ENCODE peak calls at places on chromosomes 5 and 9, in ten cellular contexts. One of them, this sample, is unnamed.

GRCh38 chr5:173963867-173964429 is 25.0 kb upstream of the C5orf47 start:
- DNase-seq in uterus: no peak
- DNase-seq in cardiac muscle cell: no peak
- DNase-seq in spleen: no peak
- DNase-seq in left lung: no peak
- DNase-seq in left ventricle myocardium inferior: no peak
- DNase-seq in Peyer's patch: no peak
- DNase-seq in PC-3: peak; percentile 44
- DNase-seq in PC-9: peak; percentile 64
- DNase-seq in A549: peak; percentile 75
- DNase-seq in this sample: no peak

GRCh38 chr5:177111720-177112394 is 21.7 kb upstream of the NSD1 start:
- DNase-seq in cardiac muscle cell: peak; percentile 57
- DNase-seq in uterus: peak; percentile 63
- DNase-seq in PC-3: peak; percentile 65
- DNase-seq in PC-9: peak; percentile 67
- DNase-seq in left lung: peak; percentile 44
- DNase-seq in Peyer's patch: peak; percentile 81
- DNase-seq in spleen: peak; percentile 85
- DNase-seq in left ventricle myocardium inferior: peak; percentile 46
- DNase-seq in A549: peak; percentile 51
- DNase-seq in this sample: peak; percentile 77

GRCh38 chr9:138049085-138049778 is 171.7 kb downstream of the CACNA1B start:
- DNase-seq in cardiac muscle cell: no peak
- DNase-seq in PC-9: no peak
- DNase-seq in PC-3: no peak
- DNase-seq in Peyer's patch: peak; percentile 23
- DNase-seq in uterus: no peak
- DNase-seq in A549: no peak
- DNase-seq in spleen: peak; percentile 47
- DNase-seq in left ventricle myocardium inferior: no peak
- DNase-seq in left lung: no peak
- DNase-seq in this sample: peak; percentile 12

GRCh38 chr5:181207214-181207959 is 2.4 kb upstream of the TRIM7 start:
- DNase-seq in PC-3: peak; percentile 96
- DNase-seq in left ventricle myocardium inferior: peak; percentile 85
- DNase-seq in PC-9: peak; percentile 86
- DNase-seq in spleen: peak; percentile 85
- DNase-seq in left lung: peak; percentile 83
- DNase-seq in Peyer's patch: peak; percentile 88
- DNase-seq in A549: peak; percentile 96
- DNase-seq in uterus: peak; percentile 84
- DNase-seq in cardiac muscle cell: peak; percentile 93
- DNase-seq in this sample: peak; percentile 79

GRCh38 chr9:36858805-36859375 is 175.2 kb downstream of the PAX5 start:
- DNase-seq in PC-3: no peak
- DNase-seq in left ventricle myocardium inferior: no peak
- DNase-seq in cardiac muscle cell: no peak
- DNase-seq in PC-9: peak; percentile 10
- DNase-seq in uterus: no peak
- DNase-seq in A549: no peak
- DNase-seq in Peyer's patch: no peak
- DNase-seq in left lung: no peak
- DNase-seq in spleen: no peak
- DNase-seq in this sample: no peak

GRCh38 chr5:67879619-67880357 is 335.8 kb upstream of the PIK3R1 start:
- DNase-seq in uterus: no peak
- DNase-seq in left ventricle myocardium inferior: no peak
- DNase-seq in spleen: no peak
- DNase-seq in PC-9: no peak
- DNase-seq in PC-3: no peak
- DNase-seq in Peyer's patch: no peak
- DNase-seq in A549: no peak
- DNase-seq in left lung: no peak
- DNase-seq in cardiac muscle cell: peak; percentile 70
- DNase-seq in this sample: no peak

GRCh38 chr9:83011611-83012010 is 51.3 kb downstream of the RASEF start:
- DNase-seq in left lung: no peak
- DNase-seq in PC-9: no peak
- DNase-seq in cardiac muscle cell: no peak
- DNase-seq in Peyer's patch: no peak
- DNase-seq in left ventricle myocardium inferior: no peak
- DNase-seq in A549: no peak
- DNase-seq in spleen: no peak
- DNase-seq in uterus: no peak
- DNase-seq in PC-3: no peak
- DNase-seq in this sample: no peak

GRCh38 chr5:133735346-133735745 is 123.0 kb upstream of the FSTL4 start:
- DNase-seq in PC-9: peak; percentile 20
- DNase-seq in left ventricle myocardium inferior: no peak
- DNase-seq in cardiac muscle cell: peak; percentile 22
- DNase-seq in PC-3: peak; percentile 83
- DNase-seq in A549: peak; percentile 36
- DNase-seq in spleen: no peak
- DNase-seq in uterus: no peak
- DNase-seq in left lung: no peak
- DNase-seq in Peyer's patch: no peak
- DNase-seq in this sample: no peak

GRCh38 chr9:35688558-35689350 is 971 bp downstream of the TPM2 start:
- DNase-seq in spleen: no peak
- DNase-seq in PC-9: no peak
- DNase-seq in uterus: no peak
- DNase-seq in left lung: no peak
- DNase-seq in A549: peak; percentile 25
- DNase-seq in left ventricle myocardium inferior: no peak
- DNase-seq in Peyer's patch: no peak
- DNase-seq in cardiac muscle cell: peak; percentile 69
- DNase-seq in PC-3: peak; percentile 86
- DNase-seq in this sample: no peak

GRCh38 chr9:108104991-108105390 is 615.4 kb upstream of the KLF4 start:
- DNase-seq in PC-3: no peak
- DNase-seq in left ventricle myocardium inferior: no peak
- DNase-seq in PC-9: no peak
- DNase-seq in left lung: no peak
- DNase-seq in A549: no peak
- DNase-seq in Peyer's patch: no peak
- DNase-seq in cardiac muscle cell: no peak
- DNase-seq in spleen: no peak
- DNase-seq in uterus: no peak
- DNase-seq in this sample: no peak

GRCh38 chr9:113597390-113598241 is 134.1 kb downstream of the RGS3 start:
- DNase-seq in cardiac muscle cell: no peak
- DNase-seq in spleen: peak; percentile 70
- DNase-seq in left lung: peak; percentile 29
- DNase-seq in PC-3: no peak
- DNase-seq in left ventricle myocardium inferior: no peak
- DNase-seq in Peyer's patch: no peak
- DNase-seq in PC-9: no peak
- DNase-seq in A549: no peak
- DNase-seq in uterus: no peak
- DNase-seq in this sample: no peak
- H3K4me1 ChIP-seq in cardiac muscle cell: peaks cover 31% of the 10 kb centered on the region
- H3K4me1 ChIP-seq in spleen: peaks cover 89% of the 10 kb centered on the region
- H3K4me1 ChIP-seq in left lung: peaks cover 58% of the 10 kb centered on the region
- H3K4me1 ChIP-seq in PC-3: no peaks in the 10 kb centered on the region
- H3K4me1 ChIP-seq in left ventricle myocardium inferior: peaks cover 97% of the 10 kb centered on the region
- H3K4me1 ChIP-seq in Peyer's patch: no peaks in the 10 kb centered on the region
- H3K4me1 ChIP-seq in PC-9: peaks cover 6% of the 10 kb centered on the region
- H3K4me1 ChIP-seq in A549: peaks cover 21% of the 10 kb centered on the region
- H3K4me1 ChIP-seq in uterus: peaks cover 13% of the 10 kb centered on the region
- H3K4me1 ChIP-seq in this sample: peaks cover 38% of the 10 kb centered on the region

DNA sequence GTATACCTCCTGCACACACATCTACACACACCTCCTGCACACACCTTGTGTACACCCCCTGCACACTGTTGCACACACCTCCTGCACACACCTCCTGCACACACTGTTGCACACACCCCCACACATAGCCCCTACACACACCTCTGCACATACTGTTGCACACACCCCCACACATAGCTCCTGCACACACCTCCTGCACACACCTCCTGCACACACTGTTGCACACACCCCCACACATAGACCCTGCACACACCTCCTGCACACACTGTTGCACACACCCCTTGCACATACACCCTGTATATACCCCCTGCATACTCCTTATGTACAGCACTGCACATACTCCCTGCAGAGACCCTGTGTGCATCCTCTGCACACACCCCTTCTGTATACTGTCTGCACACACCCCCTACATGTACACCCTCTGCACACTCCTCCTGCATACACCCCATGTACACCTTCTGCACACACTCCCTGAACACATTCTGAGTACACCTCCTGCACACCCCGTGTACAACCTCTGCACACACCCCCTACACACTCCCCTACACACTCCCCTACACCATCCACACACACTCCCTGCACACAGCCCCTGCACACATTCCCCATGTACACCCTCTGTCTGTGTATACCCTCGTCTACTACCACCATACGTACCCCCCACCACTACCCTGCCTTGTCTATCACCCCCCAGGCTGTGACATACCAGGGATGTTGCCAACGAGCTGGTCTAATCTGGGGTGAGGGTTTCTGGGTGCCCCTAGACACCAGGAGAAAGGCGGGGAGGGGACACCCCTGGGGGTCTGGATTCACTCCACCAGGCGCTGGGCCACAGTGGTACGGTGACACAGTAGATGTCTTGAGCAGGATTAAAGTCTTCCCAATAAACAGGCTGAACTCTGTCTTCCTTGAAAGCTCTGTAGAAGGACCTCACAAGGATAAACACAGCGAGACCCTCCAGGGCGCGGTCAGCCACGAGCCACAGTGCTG is 1.1 kb upstream of the CEP72 start:
- DNase-seq in PC-9: no peak
- DNase-seq in A549: no peak
- DNase-seq in left lung: no peak
- DNase-seq in uterus: no peak
- DNase-seq in cardiac muscle cell: no peak
- DNase-seq in Peyer's patch: peak; percentile 31
- DNase-seq in spleen: peak; percentile 40
- DNase-seq in PC-3: no peak
- DNase-seq in left ventricle myocardium inferior: no peak
- DNase-seq in this sample: no peak
- H3K27ac ChIP-seq in PC-9: no peak overlapping the region
- H3K27ac ChIP-seq in A549: no peak overlapping the region
- H3K27ac ChIP-seq in left lung: no peak overlapping the region
- H3K27ac ChIP-seq in uterus: no peak overlapping the region
- H3K27ac ChIP-seq in cardiac muscle cell: no peak overlapping the region
- H3K27ac ChIP-seq in Peyer's patch: peak overlapping the region; percentile 68
- H3K27ac ChIP-seq in spleen: no peak overlapping the region
- H3K27ac ChIP-seq in PC-3: no peak overlapping the region
- H3K27ac ChIP-seq in left ventricle myocardium inferior: no peak overlapping the region
- H3K27ac ChIP-seq in this sample: no peak overlapping the region

DNA sequence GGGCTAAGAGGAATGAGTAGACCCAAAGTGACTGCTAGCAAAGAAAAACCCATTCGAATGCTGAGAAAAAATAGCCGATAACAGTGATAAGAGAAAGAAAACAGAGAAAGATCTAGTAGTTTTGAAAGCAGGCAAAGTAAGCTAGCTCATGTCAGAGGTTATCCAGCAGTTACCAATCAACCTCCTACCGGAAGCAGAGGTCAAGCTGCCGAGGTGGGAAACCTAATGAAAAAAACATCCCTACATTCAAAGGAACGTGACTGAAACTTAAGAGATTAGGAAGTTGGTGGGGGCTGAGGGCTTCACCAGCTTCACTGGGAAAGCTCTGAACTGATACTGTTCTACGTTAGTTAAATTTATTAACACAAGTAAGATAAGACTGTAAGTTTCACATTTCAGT is 32.6 kb downstream of the SSBP2 start:
- DNase-seq in Peyer's patch: no peak
- DNase-seq in PC-3: no peak
- DNase-seq in left lung: no peak
- DNase-seq in PC-9: no peak
- DNase-seq in left ventricle myocardium inferior: no peak
- DNase-seq in uterus: no peak
- DNase-seq in cardiac muscle cell: peak; percentile 9
- DNase-seq in spleen: no peak
- DNase-seq in A549: no peak
- DNase-seq in this sample: no peak
- H3K4me1 ChIP-seq in Peyer's patch: no peaks in the 10 kb centered on the region
- H3K4me1 ChIP-seq in PC-3: no peaks in the 10 kb centered on the region
- H3K4me1 ChIP-seq in left lung: no peaks in the 10 kb centered on the region
- H3K4me1 ChIP-seq in PC-9: no peaks in the 10 kb centered on the region
- H3K4me1 ChIP-seq in left ventricle myocardium inferior: peaks cover 65% of the 10 kb centered on the region
- H3K4me1 ChIP-seq in uterus: peaks cover 5% of the 10 kb centered on the region
- H3K4me1 ChIP-seq in cardiac muscle cell: peaks cover 39% of the 10 kb centered on the region
- H3K4me1 ChIP-seq in spleen: peaks cover 65% of the 10 kb centered on the region
- H3K4me1 ChIP-seq in A549: no peaks in the 10 kb centered on the region
- H3K4me1 ChIP-seq in this sample: peaks cover 12% of the 10 kb centered on the region

GRCh38 chr5:149152317-149152746 is 11.0 kb downstream of the ABLIM3 start:
- DNase-seq in left ventricle myocardium inferior: no peak
- DNase-seq in uterus: no peak
- DNase-seq in Peyer's patch: no peak
- DNase-seq in PC-3: peak; percentile 62
- DNase-seq in A549: peak; percentile 62
- DNase-seq in PC-9: no peak
- DNase-seq in cardiac muscle cell: peak; percentile 40
- DNase-seq in spleen: no peak
- DNase-seq in left lung: no peak
- DNase-seq in this sample: no peak

GRCh38 chr5:149153751-149154610 is 12.7 kb downstream of the ABLIM3 start:
- DNase-seq in A549: peak; percentile 35
- DNase-seq in PC-3: no peak
- DNase-seq in spleen: no peak
- DNase-seq in Peyer's patch: no peak
- DNase-seq in left ventricle myocardium inferior: peak; percentile 53
- DNase-seq in left lung: peak; percentile 56
- DNase-seq in cardiac muscle cell: peak; percentile 38
- DNase-seq in PC-9: peak; percentile 46
- DNase-seq in uterus: no peak
- DNase-seq in this sample: no peak

GRCh38 chr5:149154629-149155028 is 13.3 kb downstream of the ABLIM3 start:
- DNase-seq in spleen: no peak
- DNase-seq in PC-9: no peak
- DNase-seq in cardiac muscle cell: no peak
- DNase-seq in PC-3: no peak
- DNase-seq in A549: no peak
- DNase-seq in left ventricle myocardium inferior: no peak
- DNase-seq in uterus: no peak
- DNase-seq in left lung: no peak
- DNase-seq in Peyer's patch: no peak
- DNase-seq in this sample: no peak

GRCh38 chr5:149151717-149152116 is 10.4 kb downstream of the ABLIM3 start:
- DNase-seq in spleen: no peak
- DNase-seq in A549: peak; percentile 29
- DNase-seq in cardiac muscle cell: peak; percentile 27
- DNase-seq in left ventricle myocardium inferior: no peak
- DNase-seq in Peyer's patch: no peak
- DNase-seq in left lung: no peak
- DNase-seq in PC-3: peak; percentile 77
- DNase-seq in uterus: no peak
- DNase-seq in PC-9: no peak
- DNase-seq in this sample: no peak

DNA sequence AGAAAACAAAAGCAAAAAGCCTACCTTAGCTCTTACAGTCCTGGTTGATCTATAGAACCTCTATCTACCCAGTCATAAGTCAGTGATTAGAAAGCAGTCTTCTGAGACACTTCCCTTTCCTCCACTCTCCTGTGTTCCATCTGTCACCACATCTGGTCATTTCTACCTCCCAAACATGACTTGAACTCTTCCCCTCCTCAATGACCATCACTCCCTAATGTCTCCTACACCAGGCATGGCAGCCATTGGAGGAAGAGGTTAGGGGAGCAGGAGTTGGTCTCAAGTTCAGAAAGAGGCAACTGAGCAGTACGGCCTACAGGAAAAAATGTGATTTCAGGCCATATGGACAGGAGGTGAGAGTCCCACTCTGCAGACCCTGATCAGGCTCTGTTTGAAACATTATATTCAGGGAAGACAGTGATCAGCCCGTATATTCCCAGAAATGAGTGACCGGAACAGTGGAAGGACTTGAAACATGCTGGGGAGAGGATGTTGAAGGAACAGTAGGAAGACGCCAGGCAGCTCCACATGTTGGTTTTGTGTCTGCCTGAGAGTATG is 12.0 kb downstream of the ABLIM3 start:
- DNase-seq in spleen: no peak
- DNase-seq in cardiac muscle cell: no peak
- DNase-seq in left lung: no peak
- DNase-seq in left ventricle myocardium inferior: no peak
- DNase-seq in A549: no peak
- DNase-seq in uterus: no peak
- DNase-seq in PC-9: no peak
- DNase-seq in Peyer's patch: no peak
- DNase-seq in PC-3: no peak
- DNase-seq in this sample: no peak
- H3K27ac ChIP-seq in spleen: no peak overlapping the region
- H3K27ac ChIP-seq in cardiac muscle cell: peak overlapping the region; percentile 91
- H3K27ac ChIP-seq in left lung: peak overlapping the region; percentile 48
- H3K27ac ChIP-seq in left ventricle myocardium inferior: peak overlapping the region; percentile 91
- H3K27ac ChIP-seq in A549: peak overlapping the region; percentile 41
- H3K27ac ChIP-seq in uterus: peak overlapping the region; percentile 8
- H3K27ac ChIP-seq in PC-9: peak overlapping the region; percentile 74
- H3K27ac ChIP-seq in Peyer's patch: no peak overlapping the region
- H3K27ac ChIP-seq in PC-3: no peak overlapping the region
- H3K27ac ChIP-seq in this sample: no peak overlapping the region

This sample was measured in testis.